ENCODE peak calls at places on chromosomes 2 and 18, in four cellular contexts. C, Y, R and A are unnamed samples.

GRCh38 chr2:132772344-132772743 is 102.3 kb upstream of the LYPD1 start:
- DNase-seq in C (no peak), Y (no peak), R (no peak), A (no peak)

GRCh38 chr2:212646698-212647097 is 108.1 kb upstream of the ERBB4 start:
- DNase-seq in R (peak), C (no peak), Y (no peak), A (peak)

GRCh38 chr18:76518543-76519155 is 23.6 kb upstream of the ZNF516 start:
- DNase-seq in C (no peak), Y (peak), R (no peak), A (no peak)

GRCh38 chr2:231057590-231057989 is 923 bp downstream of the PSMD1 start:
- DNase-seq in R (no peak), Y (no peak), C (no peak), A (no peak)

GRCh38 chr2:109711230-109712125 is 82.6 kb upstream of the RGPD5 start:
- DNase-seq in C (no peak), Y (peak), R (no peak), A (no peak)

GRCh38 chr2:28360742-28361293 is 31.8 kb upstream of the FOSL2 start:
- DNase-seq in C (no peak), Y (peak), R (no peak), A (no peak)

GRCh38 chr2:188388831-188389230 is 97.2 kb downstream of the GULP1 start:
- DNase-seq in Y (no peak), R (no peak), C (no peak), A (no peak)

GRCh38 chr2:112627060-112628040 is 18.4 kb upstream of the SLC20A1 start:
- DNase-seq in Y (peak), C (peak), R (peak), A (peak)

GRCh38 chr2:240554767-240555493 is 2.9 kb downstream of the ANKMY1 start:
- DNase-seq in C (no peak), Y (no peak), R (no peak), A (no peak)

GRCh38 chr18:62878305-62878704 is 163.0 kb downstream of the PHLPP1 start:
- DNase-seq in Y (no peak), R (no peak), C (no peak), A (peak)

GRCh38 chr18:8215741-8216140 is 393.5 kb upstream of the RAB12 start:
- DNase-seq in C (no peak), R (no peak), Y (no peak), A (no peak)

GRCh38 chr2:235511751-235512698 is 18.2 kb downstream of the AGAP1 start:
- DNase-seq in R (no peak), C (no peak), Y (no peak), A (no peak)

GRCh38 chr2:190679813-190680591 is 31.1 kb downstream of the NAB1 start:
- DNase-seq in C (no peak), R (no peak), Y (no peak), A (no peak)

GRCh38 chr2:162473-163135 is 101.2 kb downstream of the SH3YL1 start:
- DNase-seq in C (no peak), R (no peak), Y (no peak), A (no peak)

GRCh38 chr18:31490387-31490786 is 7.6 kb upstream of the DSG2 start:
- DNase-seq in C (no peak), R (no peak), Y (no peak), A (no peak)

GRCh38 chr2:229090231-229090630 is 180.9 kb downstream of the PID1 start:
- DNase-seq in R (no peak), C (no peak), Y (no peak), A (no peak)

GRCh38 chr18:44680271-44681038 is at the start of gene SETBP1:
- DNase-seq in Y (peak), C (no peak), R (peak), A (peak)

GRCh38 chr18:79805926-79806487 is 8.3 kb downstream of the KCNG2 start:
- DNase-seq in Y (peak), C (no peak), R (no peak), A (no peak)

GRCh38 chr2:80281083-80281482 is 23.5 kb downstream of the LRRTM1 start:
- DNase-seq in C (no peak), R (no peak), Y (no peak), A (no peak)

GRCh38 chr2:227761734-227762476 is 16.2 kb downstream of the SCYGR8 start:
- DNase-seq in R (peak), Y (no peak), C (no peak), A (no peak)

GRCh38 chr18:73669299-73669698 is 478.3 kb downstream of the FBXO15 start:
- DNase-seq in Y (no peak), C (no peak), R (no peak), A (no peak)

GRCh38 chr2:177692828-177693269 is 300.3 kb downstream of the AGPS start:
- DNase-seq in R (no peak), C (no peak), Y (no peak), A (no peak)

GRCh38 chr2:241163601-241164118 is 13.4 kb downstream of the PPP1R7 start:
- DNase-seq in C (no peak), Y (no peak), R (no peak), A (no peak)

GRCh38 chr2:183341057-183341456 is 216.8 kb downstream of the NUP35 start:
- DNase-seq in Y (no peak), R (no peak), C (no peak), A (no peak)

GRCh38 chr2:168353251-168353650 is 102.8 kb upstream of the CERS6 start:
- DNase-seq in C (no peak), R (no peak), Y (no peak), A (no peak)

GRCh38 chr18:4455113-4455811 is at the start of gene DLGAP1:
- DNase-seq in R (no peak), C (no peak), Y (no peak), A (no peak)